ENCODE peak calls at places on chromosomes 4 and X, in ten cellular contexts. I is COR-L47; H is H9; Z is substantia nigra; N is glomerular endothelial cell; P is LoVo; A is left lobe of liver; T is Peyer's patch; B is activated effector memory CD4-positive, alpha-beta T cell treated with Interleukin-2 at 50 U/mL for 16 hours; X is CD8-positive, alpha-beta memory T cell. D is an unnamed sample.

GRCh38 chr4:55214172-55214571 is 88.8 kb upstream of the KDR start:
- DNase-seq in I (peak), H (no peak), Z (no peak), N (peak), P (no peak), A (no peak), T (no peak), B (no peak), X (no peak), D (no peak)

GRCh38 chr4:15809058-15809457 is 30.9 kb downstream of the CD38 start:
- DNase-seq in I (no peak), H (no peak), Z (no peak), N (no peak), P (no peak), A (no peak), T (no peak), B (no peak), X (no peak), D (no peak)

GRCh38 chr4:168773388-168774195 is 236.5 kb downstream of the CBR4 start:
- DNase-seq in I (no peak), H (no peak), Z (no peak), N (no peak), P (peak), A (no peak), T (peak), B (no peak), X (no peak), D (no peak)

GRCh38 chr4:187602339-187603092 is 393.1 kb upstream of the ZFP42 start:
- DNase-seq in I (no peak), H (no peak), Z (no peak), N (peak), P (no peak), A (no peak), T (no peak), B (no peak), X (no peak), D (no peak)

GRCh38 chr4:102578819-102579218 is 77.7 kb downstream of the NFKB1 start:
- DNase-seq in I (no peak), H (peak), Z (peak), N (no peak), P (no peak), A (no peak), T (no peak), B (no peak), X (no peak), D (no peak)

GRCh38 chrX:15737188-15737956 is 698 bp upstream of the CA5B start:
- DNase-seq in I (no peak), H (no peak), Z (no peak), N (no peak), P (peak), A (no peak), T (no peak), B (no peak), X (no peak), D (no peak)

GRCh38 chr4:110275871-110276270 is 77.5 kb upstream of the ELOVL6 start:
- DNase-seq in I (no peak), H (no peak), Z (no peak), N (no peak), P (no peak), A (no peak), T (no peak), B (no peak), X (no peak), D (no peak)

GRCh38 chrX:112731793-112732192 is 52.1 kb upstream of the LHFPL1 start:
- DNase-seq in I (no peak), H (no peak), Z (no peak), N (no peak), P (no peak), A (no peak), T (no peak), B (no peak), X (no peak), D (no peak)

GRCh38 chr4:108116423-108117168 is 52.1 kb downstream of the LEF1 start:
- DNase-seq in I (no peak), H (no peak), Z (no peak), N (no peak), P (no peak), A (no peak), T (no peak), B (no peak), X (no peak), D (no peak)

GRCh38 chrX:45709381-45709780 is 508.7 kb upstream of the DIPK2B start:
- DNase-seq in I (no peak), H (no peak), Z (no peak), N (no peak), P (no peak), A (no peak), T (no peak), B (no peak), X (no peak), D (no peak)

GRCh38 chr4:38466401-38466800 is 197.6 kb upstream of the KLF3 start:
- DNase-seq in I (no peak), H (no peak), Z (no peak), N (no peak), P (no peak), A (no peak), T (no peak), B (no peak), X (no peak), D (no peak)

GRCh38 chr4:1045193-1045594 is 33.8 kb downstream of the FGFRL1 start:
- DNase-seq in I (no peak), H (no peak), Z (no peak), N (no peak), P (no peak), A (no peak), T (peak), B (no peak), X (no peak), D (no peak)

GRCh38 chr4:187608001-187608421 is 387.6 kb upstream of the ZFP42 start:
- DNase-seq in I (no peak), H (no peak), Z (no peak), N (no peak), P (no peak), A (no peak), T (no peak), B (no peak), X (no peak), D (no peak)

GRCh38 chr4:112517911-112518310 is 1.9 kb upstream of the NEUROG2 start:
- DNase-seq in I (no peak), H (no peak), Z (no peak), N (no peak), P (no peak), A (no peak), T (no peak), B (no peak), X (no peak), D (no peak)

GRCh38 chr4:53987761-53988171 is 76.6 kb downstream of the CHIC2 start:
- DNase-seq in I (no peak), H (no peak), Z (no peak), N (no peak), P (peak), A (no peak), T (no peak), B (no peak), X (no peak), D (no peak)

GRCh38 chr4:151604238-151604637 is 156.6 kb downstream of the GATB start:
- DNase-seq in I (peak), H (no peak), Z (no peak), N (no peak), P (no peak), A (no peak), T (no peak), B (no peak), X (no peak), D (peak)

GRCh38 chrX:8345473-8345872 is 119.2 kb upstream of the VCX3B start:
- DNase-seq in I (no peak), H (no peak), Z (no peak), N (no peak), P (peak), A (no peak), T (no peak), B (no peak), X (no peak), D (no peak)